ENCODE peak calls at places on chromosomes 12 and 14, in five cellular contexts. K is mesenchymal stem cell, Y is H1, R is H9, S is trophoblast cell. M is an unnamed sample.
A peak's percentile ranks its signal among the peaks of the same experiment; 100 is the strongest.

GRCh38 chr12:128914908-128915563 is 61.8 kb downstream of the GLT1D1 start:
- DNase-seq in K (no peak), Y (no peak), R (no peak), S (peak; percentile 19), M (no peak)

GRCh38 chr12:127161466-127161865 is 1105.5 kb upstream of the TMEM132C start:
- DNase-seq in K (no peak), Y (no peak), R (no peak), S (no peak), M (no peak)

GRCh38 chr12:88393017-88393767 is 187.1 kb downstream of the KITLG start:
- DNase-seq in K (peak; percentile 36), Y (no peak), R (peak; percentile 57), S (peak; percentile 63), M (no peak)

GRCh38 chr12:71014180-71014785 is 93.7 kb upstream of the PTPRR start:
- DNase-seq in K (peak; percentile 40), Y (no peak), R (no peak), S (peak; percentile 43), M (peak; percentile 23)

GRCh38 chr12:24565300-24565699 is 383.6 kb downstream of the BCAT1 start:
- DNase-seq in K (no peak), Y (no peak), R (peak; percentile 55), S (no peak), M (no peak)

GRCh38 chr14:82710257-82710841 is 1176.7 kb upstream of the SEL1L start:
- DNase-seq in K (peak; percentile 52), Y (peak; percentile 86), R (peak; percentile 76), S (peak; percentile 82), M (peak; percentile 56)

GRCh38 chr12:96585977-96586376 is 96.6 kb downstream of the CFAP54 start:
- DNase-seq in K (no peak), Y (no peak), R (no peak), S (no peak), M (no peak)

GRCh38 chr14:100651999-100652508 is 64.8 kb upstream of the BEGAIN start:
- DNase-seq in K (no peak), Y (no peak), R (no peak), S (no peak), M (no peak)

GRCh38 chr14:74628418-74628817 is 16.4 kb upstream of the LTBP2 start:
- DNase-seq in K (no peak), Y (no peak), R (no peak), S (no peak), M (no peak)

GRCh38 chr12:66963901-66964300 is 285.0 kb upstream of the GRIP1 start:
- DNase-seq in K (no peak), Y (no peak), R (no peak), S (peak; percentile 65), M (no peak)
- H3K14ac ChIP-seq in K (no peak overlapping the region), Y (no peak overlapping the region), R (no peak overlapping the region), S (no peak overlapping the region), M (no peak overlapping the region)

DNA sequence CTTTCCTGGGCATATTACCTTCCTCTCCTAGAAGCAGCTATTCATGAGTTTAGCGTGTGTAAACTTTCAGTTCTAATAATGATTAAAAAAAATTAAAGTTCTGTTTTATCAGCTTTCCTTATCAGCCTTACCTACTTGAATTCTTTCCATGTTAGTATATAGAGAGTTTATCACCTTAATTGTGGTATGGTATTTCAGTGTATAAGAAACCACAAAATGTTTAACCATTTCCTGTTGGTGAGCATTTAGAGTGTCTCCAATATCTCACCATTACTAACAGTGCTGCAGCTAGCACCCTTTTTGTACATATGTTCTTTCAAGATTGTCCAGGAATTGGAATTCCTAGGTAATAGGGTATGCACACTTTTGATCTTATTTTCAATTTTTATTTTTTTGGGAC is 89.5 kb downstream of the FBXO33 start:
- DNase-seq in K (no peak), Y (no peak), R (no peak), S (no peak), M (no peak)
- H2BK12ac ChIP-seq in K (no peak overlapping the region), Y (no peak overlapping the region), R (no peak overlapping the region), S (no peak overlapping the region), M (no peak overlapping the region)

DNA sequence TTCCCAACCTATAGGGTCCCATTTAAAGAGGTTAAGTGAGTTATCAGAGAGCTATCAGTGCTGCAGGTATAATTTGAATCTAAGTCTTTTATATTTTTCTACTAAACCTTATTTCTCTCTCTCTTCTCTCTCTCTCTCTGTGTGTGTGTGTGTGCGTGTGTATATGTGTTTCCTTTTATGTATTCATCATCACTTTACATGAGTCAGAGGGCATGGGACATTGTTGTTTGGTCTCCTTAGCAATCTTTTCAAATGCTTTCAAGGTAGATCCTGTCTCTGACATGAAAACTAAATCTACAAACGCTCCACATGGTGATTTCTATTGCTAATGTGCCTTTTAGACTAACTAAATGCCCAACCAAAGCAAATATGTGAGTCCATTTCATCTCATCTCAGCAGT is 459.7 kb downstream of the BTG1 start:
- DNase-seq in K (peak; percentile 26), Y (no peak), R (no peak), S (no peak), M (no peak)
- H3K14ac ChIP-seq in K (no peak overlapping the region), Y (no peak overlapping the region), R (no peak overlapping the region), S (no peak overlapping the region), M (no peak overlapping the region)

DNA sequence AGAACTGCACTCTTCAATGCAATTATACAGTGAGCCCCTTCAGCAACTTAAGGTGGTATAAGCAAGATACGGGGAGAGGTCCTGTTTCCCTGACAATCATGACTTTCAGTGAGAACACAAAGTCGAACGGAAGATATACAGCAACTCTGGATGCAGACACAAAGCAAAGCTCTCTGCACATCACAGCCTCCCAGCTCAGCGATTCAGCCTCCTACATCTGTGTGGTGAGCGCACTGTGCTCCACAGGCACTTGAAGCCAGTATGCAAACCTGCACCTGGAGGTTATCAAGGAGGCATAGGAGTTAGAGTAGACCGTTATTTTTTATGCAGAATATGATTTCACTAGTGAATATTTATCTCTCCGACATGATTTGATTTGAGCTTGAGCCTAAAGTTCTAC is 152.2 kb upstream of the OR4E1 start:
- DNase-seq in K (no peak), Y (no peak), R (no peak), S (no peak), M (no peak)
- H2BK12ac ChIP-seq in K (no peak overlapping the region), Y (no peak overlapping the region), R (no peak overlapping the region), S (no peak overlapping the region), M (no peak overlapping the region)

DNA sequence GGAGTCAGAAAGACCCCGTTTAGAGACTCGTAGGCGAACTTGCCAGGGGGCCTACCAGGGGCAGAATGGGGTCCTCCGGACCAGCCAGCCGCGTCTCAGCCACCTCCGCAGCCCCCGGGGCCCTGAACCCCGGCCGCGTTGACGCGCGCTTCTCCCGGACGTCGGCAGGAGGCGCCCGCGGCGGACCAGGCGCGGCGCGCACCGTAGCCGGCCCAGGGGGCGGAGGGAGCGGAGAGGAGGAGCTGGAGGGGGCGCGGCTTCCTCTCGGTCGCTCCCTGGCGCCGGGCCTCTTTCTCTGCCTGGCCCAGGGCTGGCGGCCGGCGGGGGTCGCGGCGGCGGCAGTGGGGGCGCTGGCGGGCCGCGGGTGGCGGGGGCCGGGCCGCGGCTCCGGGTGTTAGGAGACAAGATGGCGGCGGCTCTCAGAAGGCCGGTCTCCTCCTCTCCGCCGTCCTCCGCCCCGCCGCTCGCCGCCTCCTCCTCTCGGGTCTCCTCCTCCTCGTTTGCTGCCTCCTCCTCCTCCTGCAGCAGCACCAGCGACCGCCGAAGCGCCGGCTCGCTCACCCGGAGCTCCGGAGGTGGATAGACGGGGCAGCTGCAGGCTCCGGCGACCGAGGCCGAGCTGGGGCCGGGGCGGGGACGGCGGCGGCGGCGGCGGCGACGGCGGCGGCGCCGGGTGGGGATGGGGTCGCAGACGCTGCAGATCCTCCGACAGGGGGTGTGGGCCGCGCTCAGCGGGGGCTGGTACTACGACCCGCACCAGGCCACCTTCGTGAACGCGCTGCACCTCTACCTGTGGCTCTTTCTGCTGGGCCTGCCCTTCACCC is at the start of gene PCNX1:
- DNase-seq in K (peak; percentile 86), Y (peak; percentile 97), R (peak; percentile 91), S (peak; percentile 83), M (peak; percentile 86)
- H3K14ac ChIP-seq in K (peak within 1 kb of the TSS; percentile 58), Y (no peak within 1 kb of the TSS), R (peak within 1 kb of the TSS; percentile 94), S (peak within 1 kb of the TSS; percentile 98), M (peak within 1 kb of the TSS; percentile 72)